ENCODE peak calls at places on chromosomes 7 and 10, in four cellular contexts. F is naive B cell; O is fibroblast of lung; V is CD4-positive, alpha-beta memory T cell. X is an unnamed sample.

GRCh38 chr7:30469303-30469702 is 9.3 kb downstream of the NOD1 start:
- DNase-seq in V (no peak), F (no peak), O (peak; percentile 99), X (no peak)

GRCh38 chr10:36574212-36574611 is 551.2 kb upstream of the ANKRD30A start:
- DNase-seq in F (no peak), O (no peak), V (no peak), X (no peak)

GRCh38 chr10:51643734-51644133 is 55.7 kb downstream of the CSTF2T start:
- DNase-seq in O (no peak), V (no peak), F (no peak), X (no peak)

GRCh38 chr10:32943395-32943794 is 14.6 kb downstream of the ITGB1 start:
- DNase-seq in F (no peak), O (no peak), V (no peak), X (no peak)

GRCh38 chr7:112533591-112533990 is 52.8 kb downstream of the LSMEM1 start:
- DNase-seq in F (no peak), O (no peak), V (no peak), X (no peak)

GRCh38 chr7:64619705-64620104 is 46.2 kb upstream of the ZNF107 start:
- DNase-seq in O (no peak), V (no peak), F (no peak), X (no peak)

GRCh38 chr10:81873932-81874816 is 820 bp upstream of the NRG3 start:
- DNase-seq in F (no peak), V (no peak), O (no peak), X (peak; percentile 10)

GRCh38 chr10:107544706-107545520 is 380.4 kb upstream of the SORCS1 start:
- DNase-seq in O (no peak), V (no peak), F (no peak), X (no peak)